ENCODE peak calls at places on chromosomes 3 and 15, in eight cellular contexts. One of them, this sample, is unnamed. For H3K4me1, the result is how much of the 10 kb centered on the place peaks cover.

GRCh38 chr3:52722491-52722890 is 16.6 kb downstream of the SPCS1 start:
- DNase-seq in ovary: no peak
- DNase-seq in uterus: no peak
- DNase-seq in transverse colon: no peak
- DNase-seq in prostate gland: no peak
- DNase-seq in effector memory CD4-positive, alpha-beta T cell: no peak
- DNase-seq in SJSA1: no peak
- DNase-seq in stomach: no peak
- DNase-seq in this sample: no peak

GRCh38 chr3:47908744-47909143 is 105.8 kb downstream of the DHX30 start:
- DNase-seq in transverse colon: no peak
- DNase-seq in uterus: no peak
- DNase-seq in prostate gland: peak
- DNase-seq in ovary: no peak
- DNase-seq in effector memory CD4-positive, alpha-beta T cell: no peak
- DNase-seq in stomach: no peak
- DNase-seq in SJSA1: no peak
- DNase-seq in this sample: no peak

GRCh38 chr3:160108357-160108756 is 116.9 kb upstream of the C3orf80 start:
- DNase-seq in uterus: no peak
- DNase-seq in SJSA1: no peak
- DNase-seq in prostate gland: no peak
- DNase-seq in ovary: no peak
- DNase-seq in stomach: no peak
- DNase-seq in transverse colon: no peak
- DNase-seq in effector memory CD4-positive, alpha-beta T cell: no peak
- DNase-seq in this sample: no peak

GRCh38 chr15:63238796-63239195 is 38.6 kb upstream of the APH1B start:
- DNase-seq in stomach: no peak
- DNase-seq in SJSA1: no peak
- DNase-seq in ovary: no peak
- DNase-seq in uterus: no peak
- DNase-seq in transverse colon: no peak
- DNase-seq in prostate gland: no peak
- DNase-seq in effector memory CD4-positive, alpha-beta T cell: no peak
- DNase-seq in this sample: no peak

GRCh38 chr3:196179380-196180308 is 31.6 kb downstream of the ZDHHC19 start:
- DNase-seq in uterus: no peak
- DNase-seq in prostate gland: no peak
- DNase-seq in transverse colon: peak
- DNase-seq in ovary: no peak
- DNase-seq in stomach: no peak
- DNase-seq in SJSA1: no peak
- DNase-seq in effector memory CD4-positive, alpha-beta T cell: peak
- DNase-seq in this sample: peak

GRCh38 chr3:79521221-79521848 is 246.5 kb downstream of the ROBO1 start:
- DNase-seq in uterus: no peak
- DNase-seq in SJSA1: peak
- DNase-seq in ovary: no peak
- DNase-seq in transverse colon: no peak
- DNase-seq in prostate gland: no peak
- DNase-seq in effector memory CD4-positive, alpha-beta T cell: no peak
- DNase-seq in stomach: no peak
- DNase-seq in this sample: no peak

GRCh38 chr3:196967412-196968232 is 1.0 kb downstream of the PIGZ start:
- DNase-seq in ovary: no peak
- DNase-seq in effector memory CD4-positive, alpha-beta T cell: no peak
- DNase-seq in uterus: no peak
- DNase-seq in stomach: no peak
- DNase-seq in prostate gland: no peak
- DNase-seq in transverse colon: no peak
- DNase-seq in SJSA1: no peak
- DNase-seq in this sample: no peak

GRCh38 chr3:78277793-78278192 is 1237.9 kb downstream of the ROBO2 start:
- DNase-seq in SJSA1: no peak
- DNase-seq in prostate gland: no peak
- DNase-seq in ovary: no peak
- DNase-seq in effector memory CD4-positive, alpha-beta T cell: no peak
- DNase-seq in stomach: no peak
- DNase-seq in transverse colon: no peak
- DNase-seq in uterus: no peak
- DNase-seq in this sample: no peak

GRCh38 chr15:73921257-73921890 is 4.9 kb upstream of the LOXL1 start:
- DNase-seq in ovary: no peak
- DNase-seq in effector memory CD4-positive, alpha-beta T cell: no peak
- DNase-seq in transverse colon: no peak
- DNase-seq in prostate gland: no peak
- DNase-seq in uterus: no peak
- DNase-seq in SJSA1: no peak
- DNase-seq in stomach: no peak
- DNase-seq in this sample: no peak

GRCh38 chr3:95333826-95334225 is 1271.0 kb downstream of the NSUN3 start:
- DNase-seq in uterus: no peak
- DNase-seq in stomach: no peak
- DNase-seq in ovary: no peak
- DNase-seq in transverse colon: no peak
- DNase-seq in prostate gland: no peak
- DNase-seq in SJSA1: no peak
- DNase-seq in effector memory CD4-positive, alpha-beta T cell: no peak
- DNase-seq in this sample: no peak

GRCh38 chr15:74293021-74293810 is 57.1 kb downstream of the CCDC33 start:
- DNase-seq in prostate gland: no peak
- DNase-seq in effector memory CD4-positive, alpha-beta T cell: no peak
- DNase-seq in SJSA1: no peak
- DNase-seq in uterus: no peak
- DNase-seq in transverse colon: no peak
- DNase-seq in stomach: no peak
- DNase-seq in ovary: no peak
- DNase-seq in this sample: no peak

GRCh38 chr3:53155763-53156162 is 5.2 kb upstream of the PRKCD start:
- DNase-seq in stomach: peak
- DNase-seq in uterus: no peak
- DNase-seq in SJSA1: no peak
- DNase-seq in effector memory CD4-positive, alpha-beta T cell: no peak
- DNase-seq in prostate gland: peak
- DNase-seq in ovary: no peak
- DNase-seq in transverse colon: peak
- DNase-seq in this sample: no peak

GRCh38 chr3:17412950-17413530 is 329.4 kb downstream of the TBC1D5 start:
- DNase-seq in transverse colon: no peak
- DNase-seq in ovary: no peak
- DNase-seq in SJSA1: peak
- DNase-seq in prostate gland: peak
- DNase-seq in stomach: no peak
- DNase-seq in uterus: no peak
- DNase-seq in effector memory CD4-positive, alpha-beta T cell: no peak
- DNase-seq in this sample: peak

GRCh38 chr3:188270423-188270972 is 116.5 kb downstream of the LPP start:
- DNase-seq in prostate gland: no peak
- DNase-seq in effector memory CD4-positive, alpha-beta T cell: no peak
- DNase-seq in ovary: no peak
- DNase-seq in transverse colon: no peak
- DNase-seq in SJSA1: peak
- DNase-seq in uterus: peak
- DNase-seq in stomach: no peak
- DNase-seq in this sample: no peak

GRCh38 chr3:50245831-50246516 is 10.0 kb downstream of the GNAI2 start:
- DNase-seq in SJSA1: peak
- DNase-seq in ovary: peak
- DNase-seq in stomach: peak
- DNase-seq in prostate gland: peak
- DNase-seq in uterus: peak
- DNase-seq in effector memory CD4-positive, alpha-beta T cell: peak
- DNase-seq in transverse colon: peak
- DNase-seq in this sample: peak

GRCh38 chr3:72821170-72821781 is 27.0 kb downstream of the SHQ1 start:
- DNase-seq in prostate gland: peak
- DNase-seq in uterus: peak
- DNase-seq in transverse colon: peak
- DNase-seq in stomach: no peak
- DNase-seq in ovary: no peak
- DNase-seq in effector memory CD4-positive, alpha-beta T cell: no peak
- DNase-seq in SJSA1: peak
- DNase-seq in this sample: no peak

GRCh38 chr15:96802870-96803269 is 472.4 kb downstream of the NR2F2 start:
- DNase-seq in effector memory CD4-positive, alpha-beta T cell: no peak
- DNase-seq in SJSA1: no peak
- DNase-seq in stomach: no peak
- DNase-seq in uterus: no peak
- DNase-seq in transverse colon: no peak
- DNase-seq in prostate gland: no peak
- DNase-seq in ovary: no peak
- DNase-seq in this sample: no peak
- H3K27ac ChIP-seq in effector memory CD4-positive, alpha-beta T cell: no peak
- H3K27ac ChIP-seq in SJSA1: no peak
- H3K27ac ChIP-seq in stomach: no peak
- H3K27ac ChIP-seq in uterus: no peak
- H3K27ac ChIP-seq in transverse colon: no peak
- H3K27ac ChIP-seq in prostate gland: no peak
- H3K27ac ChIP-seq in ovary: no peak
- H3K27ac ChIP-seq in this sample: no peak

DNA sequence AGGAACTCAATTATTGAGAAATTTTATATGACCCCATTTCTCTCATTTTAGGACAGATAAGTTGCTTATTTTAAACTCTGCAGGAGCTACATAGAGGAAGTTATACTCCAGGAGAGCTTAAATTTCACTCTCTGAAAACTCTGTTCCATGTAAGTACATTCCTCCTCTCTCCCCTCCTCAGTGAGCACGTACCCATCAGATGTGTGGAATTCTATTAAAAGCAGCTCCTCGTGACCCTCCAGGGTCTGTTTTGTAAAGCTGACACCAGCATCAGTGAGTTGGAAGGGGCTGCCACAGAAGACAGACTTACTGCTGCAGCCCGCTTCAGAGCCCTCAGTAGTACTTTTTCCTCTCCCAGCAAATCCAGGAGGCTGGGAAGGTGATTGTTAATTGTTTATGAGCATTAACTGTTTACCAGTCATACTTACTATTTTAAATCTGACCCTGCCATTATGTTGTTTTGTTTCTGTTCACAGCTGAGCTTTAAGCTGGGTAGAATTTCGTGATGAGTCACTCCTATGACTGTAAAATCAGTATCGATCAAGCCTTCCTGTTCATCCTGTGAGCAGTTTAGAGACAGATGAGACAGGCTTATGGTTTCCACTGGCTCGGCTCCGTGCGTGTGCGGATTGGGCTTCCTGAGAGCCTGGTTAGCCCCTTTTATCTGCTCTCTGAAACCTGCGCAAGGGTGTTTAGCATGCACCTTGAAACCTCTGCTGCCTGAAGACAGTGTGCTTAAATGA is 20.4 kb downstream of the IGF1R start:
- DNase-seq in ovary: no peak
- DNase-seq in uterus: no peak
- DNase-seq in effector memory CD4-positive, alpha-beta T cell: no peak
- DNase-seq in transverse colon: no peak
- DNase-seq in prostate gland: no peak
- DNase-seq in stomach: no peak
- DNase-seq in SJSA1: peak
- DNase-seq in this sample: no peak
- H3K4me1 ChIP-seq in ovary: under half
- H3K4me1 ChIP-seq in uterus: under half
- H3K4me1 ChIP-seq in effector memory CD4-positive, alpha-beta T cell: under half
- H3K4me1 ChIP-seq in transverse colon: half or more
- H3K4me1 ChIP-seq in prostate gland: under half
- H3K4me1 ChIP-seq in stomach: half or more
- H3K4me1 ChIP-seq in SJSA1: under half
- H3K4me1 ChIP-seq in this sample: under half

GRCh38 chr3:147940400-147940799 is 531.2 kb downstream of the ZIC1 start:
- DNase-seq in transverse colon: no peak
- DNase-seq in SJSA1: no peak
- DNase-seq in uterus: no peak
- DNase-seq in effector memory CD4-positive, alpha-beta T cell: no peak
- DNase-seq in ovary: no peak
- DNase-seq in prostate gland: no peak
- DNase-seq in stomach: no peak
- DNase-seq in this sample: no peak

GRCh38 chr3:147937341-147937740 is 528.2 kb downstream of the ZIC1 start:
- DNase-seq in prostate gland: no peak
- DNase-seq in SJSA1: no peak
- DNase-seq in transverse colon: no peak
- DNase-seq in uterus: no peak
- DNase-seq in effector memory CD4-positive, alpha-beta T cell: no peak
- DNase-seq in stomach: no peak
- DNase-seq in ovary: no peak
- DNase-seq in this sample: no peak

GRCh38 chr3:147937891-147938290 is 528.7 kb downstream of the ZIC1 start:
- DNase-seq in transverse colon: no peak
- DNase-seq in stomach: no peak
- DNase-seq in SJSA1: no peak
- DNase-seq in prostate gland: no peak
- DNase-seq in ovary: no peak
- DNase-seq in uterus: no peak
- DNase-seq in effector memory CD4-positive, alpha-beta T cell: no peak
- DNase-seq in this sample: no peak

GRCh38 chr3:147940846-147941245 is 531.7 kb downstream of the ZIC1 start:
- DNase-seq in stomach: no peak
- DNase-seq in ovary: no peak
- DNase-seq in effector memory CD4-positive, alpha-beta T cell: no peak
- DNase-seq in SJSA1: no peak
- DNase-seq in transverse colon: no peak
- DNase-seq in uterus: no peak
- DNase-seq in prostate gland: no peak
- DNase-seq in this sample: no peak

DNA sequence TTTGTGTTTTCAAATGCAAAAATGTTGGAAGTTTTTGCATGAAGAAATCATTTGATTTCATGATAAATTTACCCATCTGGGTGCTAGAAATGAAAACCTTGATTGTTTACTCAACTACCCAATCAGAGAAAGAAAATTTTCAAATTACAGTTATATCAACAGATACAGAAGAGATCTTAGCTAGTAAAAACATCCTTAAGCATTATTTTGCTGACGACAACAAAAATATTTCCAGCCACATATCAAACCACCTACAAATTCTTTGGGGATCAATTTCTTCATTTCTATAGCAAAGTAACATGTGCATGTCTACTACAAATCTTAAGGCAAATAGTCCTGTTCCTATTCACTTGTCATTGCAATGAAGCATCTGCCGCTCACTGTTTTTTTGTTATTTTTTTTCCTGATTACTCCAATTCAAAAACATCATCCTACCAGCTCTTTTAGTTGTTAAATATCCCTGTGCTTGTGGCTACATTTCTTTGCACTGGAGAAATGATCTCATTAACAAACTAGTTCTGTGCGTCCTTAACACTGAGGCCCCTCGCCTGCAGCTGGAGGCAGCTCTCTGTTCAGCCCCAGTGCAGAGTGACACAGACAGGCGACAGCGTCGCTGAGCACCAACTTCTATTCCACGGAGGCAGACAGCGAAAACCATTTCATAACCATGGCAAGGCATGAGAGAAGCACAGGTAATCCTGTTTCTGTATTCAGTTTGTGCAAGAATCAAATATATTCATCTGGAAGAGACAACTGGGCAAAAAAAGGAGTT is 530.4 kb downstream of the ZIC1 start:
- DNase-seq in prostate gland: no peak
- DNase-seq in stomach: no peak
- DNase-seq in transverse colon: no peak
- DNase-seq in uterus: no peak
- DNase-seq in effector memory CD4-positive, alpha-beta T cell: no peak
- DNase-seq in SJSA1: no peak
- DNase-seq in ovary: no peak
- DNase-seq in this sample: no peak
- H3K27ac ChIP-seq in prostate gland: no peak
- H3K27ac ChIP-seq in stomach: no peak
- H3K27ac ChIP-seq in transverse colon: no peak
- H3K27ac ChIP-seq in uterus: no peak
- H3K27ac ChIP-seq in effector memory CD4-positive, alpha-beta T cell: no peak
- H3K27ac ChIP-seq in SJSA1: no peak
- H3K27ac ChIP-seq in ovary: no peak
- H3K27ac ChIP-seq in this sample: no peak

GRCh38 chr15:55522741-55523450 is 14.9 kb upstream of the DNAAF4 start:
- DNase-seq in uterus: no peak
- DNase-seq in effector memory CD4-positive, alpha-beta T cell: no peak
- DNase-seq in transverse colon: no peak
- DNase-seq in stomach: no peak
- DNase-seq in SJSA1: no peak
- DNase-seq in prostate gland: no peak
- DNase-seq in ovary: no peak
- DNase-seq in this sample: no peak
- H3K4me1 ChIP-seq in uterus: under half
- H3K4me1 ChIP-seq in effector memory CD4-positive, alpha-beta T cell: under half
- H3K4me1 ChIP-seq in transverse colon: under half
- H3K4me1 ChIP-seq in stomach: under half
- H3K4me1 ChIP-seq in SJSA1: under half
- H3K4me1 ChIP-seq in prostate gland: under half
- H3K4me1 ChIP-seq in ovary: under half
- H3K4me1 ChIP-seq in this sample: under half